ENCODE peak calls at places on chromosome 18, in four cellular contexts. One of them, this sample, is unnamed.

GRCh38 chr18:79399275-79400081 is 3.7 kb downstream of the NFATC1 start:
- DNase-seq in astrocyte of the spinal cord: no peak
- DNase-seq in stimulated activated CD4-positive, alpha-beta T cell treated with anti-CD3 and anti-CD28 coated beads, TNF-alpha, amount 100 ng/mL, for 1 hour: no peak
- DNase-seq in HEK293T: no peak
- DNase-seq in this sample: no peak

GRCh38 chr18:22814329-22814703 is 118.8 kb upstream of the RBBP8 start:
- DNase-seq in HEK293T: no peak
- DNase-seq in astrocyte of the spinal cord: no peak
- DNase-seq in stimulated activated CD4-positive, alpha-beta T cell treated with anti-CD3 and anti-CD28 coated beads, TNF-alpha, amount 100 ng/mL, for 1 hour: no peak
- DNase-seq in this sample: no peak

GRCh38 chr18:63834471-63835113 is 52.9 kb upstream of the SERPINB2 start:
- DNase-seq in astrocyte of the spinal cord: no peak
- DNase-seq in stimulated activated CD4-positive, alpha-beta T cell treated with anti-CD3 and anti-CD28 coated beads, TNF-alpha, amount 100 ng/mL, for 1 hour: no peak
- DNase-seq in HEK293T: no peak
- DNase-seq in this sample: no peak

GRCh38 chr18:7904529-7904928 is 337.4 kb downstream of the PTPRM start:
- DNase-seq in HEK293T: no peak
- DNase-seq in astrocyte of the spinal cord: peak
- DNase-seq in stimulated activated CD4-positive, alpha-beta T cell treated with anti-CD3 and anti-CD28 coated beads, TNF-alpha, amount 100 ng/mL, for 1 hour: no peak
- DNase-seq in this sample: no peak

GRCh38 chr18:44841769-44842587 is 161.3 kb downstream of the SETBP1 start:
- DNase-seq in stimulated activated CD4-positive, alpha-beta T cell treated with anti-CD3 and anti-CD28 coated beads, TNF-alpha, amount 100 ng/mL, for 1 hour: no peak
- DNase-seq in astrocyte of the spinal cord: no peak
- DNase-seq in HEK293T: no peak
- DNase-seq in this sample: no peak

GRCh38 chr18:11996907-11997306 is 15.6 kb downstream of the IMPA2 start:
- DNase-seq in astrocyte of the spinal cord: no peak
- DNase-seq in stimulated activated CD4-positive, alpha-beta T cell treated with anti-CD3 and anti-CD28 coated beads, TNF-alpha, amount 100 ng/mL, for 1 hour: no peak
- DNase-seq in HEK293T: no peak
- DNase-seq in this sample: no peak

GRCh38 chr18:75253784-75254183 is 43.2 kb downstream of the TSHZ1 start:
- DNase-seq in HEK293T: no peak
- DNase-seq in stimulated activated CD4-positive, alpha-beta T cell treated with anti-CD3 and anti-CD28 coated beads, TNF-alpha, amount 100 ng/mL, for 1 hour: no peak
- DNase-seq in astrocyte of the spinal cord: peak
- DNase-seq in this sample: no peak

GRCh38 chr18:46160050-46160798 is 56.0 kb downstream of the HAUS1 start:
- DNase-seq in astrocyte of the spinal cord: peak
- DNase-seq in HEK293T: no peak
- DNase-seq in stimulated activated CD4-positive, alpha-beta T cell treated with anti-CD3 and anti-CD28 coated beads, TNF-alpha, amount 100 ng/mL, for 1 hour: no peak
- DNase-seq in this sample: no peak

GRCh38 chr18:55384551-55385275 is 203.3 kb downstream of the TCF4 start:
- DNase-seq in HEK293T: peak
- DNase-seq in stimulated activated CD4-positive, alpha-beta T cell treated with anti-CD3 and anti-CD28 coated beads, TNF-alpha, amount 100 ng/mL, for 1 hour: no peak
- DNase-seq in astrocyte of the spinal cord: peak
- DNase-seq in this sample: peak

GRCh38 chr18:10977042-10977441 is 172.3 kb downstream of the PIEZO2 start:
- DNase-seq in stimulated activated CD4-positive, alpha-beta T cell treated with anti-CD3 and anti-CD28 coated beads, TNF-alpha, amount 100 ng/mL, for 1 hour: no peak
- DNase-seq in HEK293T: no peak
- DNase-seq in astrocyte of the spinal cord: no peak
- DNase-seq in this sample: no peak

GRCh38 chr18:62551972-62552513 is 29.2 kb downstream of the ZCCHC2 start:
- DNase-seq in astrocyte of the spinal cord: no peak
- DNase-seq in stimulated activated CD4-positive, alpha-beta T cell treated with anti-CD3 and anti-CD28 coated beads, TNF-alpha, amount 100 ng/mL, for 1 hour: no peak
- DNase-seq in HEK293T: no peak
- DNase-seq in this sample: no peak

GRCh38 chr18:79986726-79987125 is 1.6 kb downstream of the TXNL4A start:
- DNase-seq in stimulated activated CD4-positive, alpha-beta T cell treated with anti-CD3 and anti-CD28 coated beads, TNF-alpha, amount 100 ng/mL, for 1 hour: no peak
- DNase-seq in HEK293T: no peak
- DNase-seq in astrocyte of the spinal cord: no peak
- DNase-seq in this sample: no peak